ENCODE peak calls at places on chromosomes 4 and X, in six cellular contexts. One of them, this sample, is unnamed.

GRCh38 chr4:145177906-145178538 is 2.4 kb downstream of the OTUD4 start:
- DNase-seq in hepatocyte: peak
- DNase-seq in GM06990: no peak
- DNase-seq in memory B cell: no peak
- DNase-seq in MV-4-11: peak
- DNase-seq in dorsolateral prefrontal cortex: no peak
- DNase-seq in this sample: peak

GRCh38 chrX:4925911-4926310 is 1212.5 kb upstream of the PRKX start:
- DNase-seq in hepatocyte: no peak
- DNase-seq in GM06990: no peak
- DNase-seq in memory B cell: no peak
- DNase-seq in MV-4-11: no peak
- DNase-seq in dorsolateral prefrontal cortex: no peak
- DNase-seq in this sample: no peak

GRCh38 chrX:114841051-114841450 is 176.4 kb downstream of the IL13RA2 start:
- DNase-seq in hepatocyte: no peak
- DNase-seq in GM06990: no peak
- DNase-seq in memory B cell: no peak
- DNase-seq in MV-4-11: no peak
- DNase-seq in dorsolateral prefrontal cortex: no peak
- DNase-seq in this sample: no peak

GRCh38 chr4:149164282-149164681 is 651.4 kb downstream of the IQCM start:
- DNase-seq in hepatocyte: peak
- DNase-seq in GM06990: no peak
- DNase-seq in memory B cell: no peak
- DNase-seq in MV-4-11: no peak
- DNase-seq in dorsolateral prefrontal cortex: no peak
- DNase-seq in this sample: peak

GRCh38 chr4:104475652-104476051 is 19.0 kb downstream of the CXXC4 start:
- DNase-seq in hepatocyte: no peak
- DNase-seq in GM06990: no peak
- DNase-seq in memory B cell: no peak
- DNase-seq in MV-4-11: no peak
- DNase-seq in dorsolateral prefrontal cortex: no peak
- DNase-seq in this sample: no peak

GRCh38 chrX:9622128-9622527 is 143.5 kb downstream of the GPR143 start:
- DNase-seq in hepatocyte: no peak
- DNase-seq in GM06990: no peak
- DNase-seq in memory B cell: no peak
- DNase-seq in MV-4-11: no peak
- DNase-seq in dorsolateral prefrontal cortex: no peak
- DNase-seq in this sample: no peak

GRCh38 chrX:101759000-101759399 is 99.3 kb upstream of the ARMCX2 start:
- DNase-seq in hepatocyte: peak
- DNase-seq in GM06990: no peak
- DNase-seq in memory B cell: peak
- DNase-seq in MV-4-11: peak
- DNase-seq in dorsolateral prefrontal cortex: no peak
- DNase-seq in this sample: peak

GRCh38 chr4:147362868-147363440 is 117.9 kb upstream of the EDNRA start:
- DNase-seq in hepatocyte: peak
- DNase-seq in GM06990: no peak
- DNase-seq in memory B cell: no peak
- DNase-seq in MV-4-11: no peak
- DNase-seq in dorsolateral prefrontal cortex: no peak
- DNase-seq in this sample: peak

GRCh38 chr4:158782539-158783360 is 13.9 kb downstream of the FNIP2 start:
- DNase-seq in hepatocyte: peak
- DNase-seq in GM06990: no peak
- DNase-seq in memory B cell: no peak
- DNase-seq in MV-4-11: no peak
- DNase-seq in dorsolateral prefrontal cortex: no peak
- DNase-seq in this sample: peak